ENCODE peak calls at places on chromosome 10, in ten cellular contexts. Q, R, B, F, G, W, H, A, M and U are unnamed samples.
A peak's percentile ranks its signal among the peaks of the same experiment; 100 is the strongest.

GRCh38 chr10:8059191-8059936 is 4.9 kb downstream of the GATA3 start:
- DNase-seq in Q (no peak), R (no peak), B (no peak), F (no peak), G (no peak), W (no peak), H (no peak), A (no peak), M (no peak), U (no peak)

GRCh38 chr10:125414998-125415397 is 254.6 kb upstream of the CTBP2 start:
- DNase-seq in Q (no peak), R (peak; percentile 7), B (no peak), F (no peak), G (no peak), W (no peak), H (no peak), A (no peak), M (peak; percentile 40), U (no peak)

GRCh38 chr10:112229901-112230300 is 46.3 kb upstream of the GPAM start:
- DNase-seq in Q (peak; percentile 45), R (no peak), B (no peak), F (no peak), G (no peak), W (no peak), H (no peak), A (no peak), M (no peak), U (no peak)

GRCh38 chr10:70590663-70591416 is 11.7 kb downstream of the PRF1 start:
- DNase-seq in Q (no peak), R (no peak), B (no peak), F (no peak), G (no peak), W (no peak), H (no peak), A (no peak), M (no peak), U (no peak)

GRCh38 chr10:101258179-101258885 is 29.1 kb upstream of the LBX1 start:
- DNase-seq in Q (peak; percentile 11), R (no peak), B (peak; percentile 12), F (no peak), G (no peak), W (no peak), H (no peak), A (no peak), M (no peak), U (no peak)

GRCh38 chr10:70679498-70679897 is 7.2 kb downstream of the ADAMTS14 start:
- DNase-seq in Q (peak; percentile 53), R (no peak), B (no peak), F (no peak), G (no peak), W (no peak), H (peak; percentile 92), A (no peak), M (no peak), U (peak; percentile 82)

GRCh38 chr10:70111496-70111895 is 21.1 kb downstream of the AIFM2 start:
- DNase-seq in Q (no peak), R (no peak), B (no peak), F (no peak), G (no peak), W (no peak), H (no peak), A (no peak), M (no peak), U (no peak)

GRCh38 chr10:29922904-29923303 is 136.5 kb downstream of the JCAD start:
- DNase-seq in Q (no peak), R (no peak), B (no peak), F (no peak), G (no peak), W (no peak), H (no peak), A (no peak), M (no peak), U (no peak)

GRCh38 chr10:27341001-27341400 is 100.4 kb upstream of the ACBD5 start:
- DNase-seq in Q (no peak), R (peak; percentile 38), B (no peak), F (no peak), G (no peak), W (no peak), H (no peak), A (no peak), M (no peak), U (no peak)

GRCh38 chr10:106711313-106711906 is 453.1 kb downstream of the SORCS1 start:
- DNase-seq in Q (peak; percentile 29), R (no peak), B (peak; percentile 53), F (no peak), G (no peak), W (no peak), H (no peak), A (no peak), M (no peak), U (no peak)

GRCh38 chr10:87861953-87862643 is 1.2 kb downstream of the KLLN start:
- DNase-seq in Q (peak; percentile 99), R (peak; percentile 44), B (peak; percentile 98), F (peak; percentile 95), G (peak; percentile 84), W (peak; percentile 91), H (peak; percentile 58), A (peak; percentile 91), M (peak; percentile 92), U (peak; percentile 96)

GRCh38 chr10:126397640-126398382 is 9.5 kb upstream of the ADAM12 start:
- DNase-seq in Q (peak; percentile 99), R (no peak), B (peak; percentile 98), F (no peak), G (peak; percentile 70), W (no peak), H (no peak), A (peak; percentile 65), M (peak; percentile 96), U (peak; percentile 91)

GRCh38 chr10:3573498-3573897 is 211.5 kb downstream of the KLF6 start:
- DNase-seq in Q (no peak), R (no peak), B (no peak), F (no peak), G (no peak), W (no peak), H (no peak), A (no peak), M (no peak), U (no peak)

GRCh38 chr10:122128357-122128756 is 139.4 kb downstream of the TACC2 start:
- DNase-seq in Q (peak; percentile 53), R (no peak), B (no peak), F (no peak), G (no peak), W (no peak), H (no peak), A (no peak), M (no peak), U (no peak)

GRCh38 chr10:120415709-120416330 is 41.2 kb upstream of the PLPP4 start:
- DNase-seq in Q (peak; percentile 60), R (no peak), B (peak; percentile 96), F (no peak), G (peak; percentile 18), W (no peak), H (no peak), A (no peak), M (peak; percentile 46), U (no peak)

GRCh38 chr10:6347391-6347951 is 144.7 kb downstream of the PFKFB3 start:
- DNase-seq in Q (no peak), R (no peak), B (peak; percentile 70), F (peak; percentile 12), G (no peak), W (peak; percentile 72), H (no peak), A (no peak), M (no peak), U (peak; percentile 30)

GRCh38 chr10:25974897-25975459 is 40.9 kb downstream of the MYO3A start:
- DNase-seq in Q (no peak), R (no peak), B (no peak), F (no peak), G (no peak), W (no peak), H (no peak), A (no peak), M (no peak), U (no peak)

GRCh38 chr10:133095586-133095985 is 7.9 kb downstream of the ADGRA1 start:
- DNase-seq in Q (no peak), R (no peak), B (no peak), F (no peak), G (no peak), W (no peak), H (no peak), A (no peak), M (no peak), U (no peak)

GRCh38 chr10:18400911-18401260 is 250.5 kb downstream of the NSUN6 start:
- DNase-seq in Q (no peak), R (no peak), B (no peak), F (no peak), G (no peak), W (no peak), H (no peak), A (no peak), M (no peak), U (no peak)

GRCh38 chr10:21317902-21318301 is 207.6 kb downstream of the SKIDA1 start:
- DNase-seq in Q (peak; percentile 76), R (no peak), B (peak; percentile 44), F (no peak), G (no peak), W (no peak), H (no peak), A (no peak), M (peak; percentile 83), U (no peak)

GRCh38 chr10:6689036-6689435 is 109.0 kb upstream of the PRKCQ start:
- DNase-seq in Q (no peak), R (no peak), B (peak; percentile 14), F (no peak), G (no peak), W (no peak), H (no peak), A (no peak), M (no peak), U (no peak)

GRCh38 chr10:97169911-97170693 is 15.7 kb downstream of the SLIT1 start:
- DNase-seq in Q (no peak), R (no peak), B (peak; percentile 54), F (no peak), G (peak; percentile 13), W (no peak), H (no peak), A (no peak), M (no peak), U (no peak)